ENCODE peak calls at places on chromosomes 6 and 20, in ten cellular contexts. L, X, A, I, V, Z, E, H, R and Y are unnamed samples.

GRCh38 chr6:18101271-18101670 is 21.2 kb downstream of the NHLRC1 start:
- DNase-seq in L (no peak), X (no peak), A (no peak), I (peak), V (no peak), Z (peak), E (peak), H (no peak), R (no peak), Y (no peak)

GRCh38 chr6:88368071-88368787 is 202.1 kb upstream of the CNR1 start:
- DNase-seq in L (no peak), X (no peak), A (no peak), I (peak), V (no peak), Z (no peak), E (peak), H (no peak), R (no peak), Y (no peak)

GRCh38 chr6:50846860-50847171 is 28.1 kb downstream of the TFAP2B start:
- DNase-seq in L (no peak), X (no peak), A (no peak), I (no peak), V (no peak), Z (no peak), E (no peak), H (no peak), R (no peak), Y (no peak)

GRCh38 chr6:135920689-135921088 is 69.2 kb downstream of the PDE7B start:
- DNase-seq in L (no peak), X (no peak), A (no peak), I (no peak), V (no peak), Z (no peak), E (peak), H (no peak), R (no peak), Y (no peak)

GRCh38 chr6:45494734-45495133 is 117.0 kb upstream of the SUPT3H start:
- DNase-seq in L (no peak), X (no peak), A (no peak), I (no peak), V (no peak), Z (no peak), E (no peak), H (no peak), R (no peak), Y (no peak)

GRCh38 chr6:107786709-107787588 is 37.2 kb downstream of the SCML4 start:
- DNase-seq in L (peak), X (no peak), A (peak), I (no peak), V (no peak), Z (no peak), E (no peak), H (no peak), R (no peak), Y (peak)

GRCh38 chr6:110520188-110520956 is 44.0 kb upstream of the SLC22A16 start:
- DNase-seq in L (no peak), X (no peak), A (no peak), I (no peak), V (no peak), Z (no peak), E (no peak), H (no peak), R (no peak), Y (no peak)

GRCh38 chr6:76697585-76697984 is 625.1 kb upstream of the IMPG1 start:
- DNase-seq in L (no peak), X (no peak), A (no peak), I (no peak), V (peak), Z (no peak), E (peak), H (no peak), R (no peak), Y (no peak)

GRCh38 chr6:134060491-134061106 is 8.2 kb upstream of the SLC2A12 start:
- DNase-seq in L (no peak), X (no peak), A (no peak), I (peak), V (no peak), Z (no peak), E (peak), H (no peak), R (no peak), Y (no peak)

GRCh38 chr6:149938571-149939462 is 3.0 kb upstream of the ULBP2 start:
- DNase-seq in L (no peak), X (no peak), A (no peak), I (no peak), V (no peak), Z (no peak), E (no peak), H (no peak), R (no peak), Y (peak)

GRCh38 chr6:119207973-119208725 is 129.7 kb upstream of the FAM184A start:
- DNase-seq in L (no peak), X (no peak), A (no peak), I (peak), V (peak), Z (no peak), E (peak), H (no peak), R (no peak), Y (no peak)

GRCh38 chr6:168301648-168302398 is 17.8 kb downstream of the DACT2 start:
- DNase-seq in L (no peak), X (no peak), A (no peak), I (no peak), V (no peak), Z (no peak), E (no peak), H (no peak), R (no peak), Y (no peak)

GRCh38 chr20:21503345-21503744 is 10.5 kb downstream of the NKX2-2 start:
- DNase-seq in L (no peak), X (no peak), A (no peak), I (peak), V (no peak), Z (no peak), E (no peak), H (no peak), R (no peak), Y (no peak)

GRCh38 chr20:62730481-62730880 is 21.8 kb downstream of the NTSR1 start:
- DNase-seq in L (no peak), X (no peak), A (no peak), I (no peak), V (no peak), Z (no peak), E (no peak), H (peak), R (no peak), Y (no peak)

GRCh38 chr6:170031096-170031471 is 259.8 kb downstream of the DLL1 start:
- DNase-seq in L (no peak), X (peak), A (no peak), I (no peak), V (no peak), Z (no peak), E (peak), H (peak), R (peak), Y (peak)

GRCh38 chr6:52937908-52938307 is 28.4 kb upstream of the GSTA3 start:
- DNase-seq in L (no peak), X (no peak), A (no peak), I (peak), V (no peak), Z (no peak), E (no peak), H (no peak), R (no peak), Y (no peak)

GRCh38 chr6:124119591-124119990 is 315.9 kb downstream of the NKAIN2 start:
- DNase-seq in L (no peak), X (no peak), A (peak), I (no peak), V (no peak), Z (no peak), E (no peak), H (no peak), R (no peak), Y (no peak)

GRCh38 chr6:158468666-158469065 is 91.2 kb upstream of the TMEM181 start:
- DNase-seq in L (no peak), X (no peak), A (no peak), I (no peak), V (no peak), Z (no peak), E (peak), H (no peak), R (no peak), Y (no peak)

GRCh38 chr6:121222656-121223055 is 111.6 kb downstream of the TBC1D32 start:
- DNase-seq in L (no peak), X (no peak), A (no peak), I (peak), V (no peak), Z (peak), E (peak), H (no peak), R (no peak), Y (no peak)

GRCh38 chr20:17897566-17898307 is 70.9 kb downstream of the SNX5 start:
- DNase-seq in L (no peak), X (no peak), A (no peak), I (no peak), V (no peak), Z (no peak), E (no peak), H (peak), R (no peak), Y (no peak)

GRCh38 chr20:1802385-1803215 is 92.6 kb upstream of the SIRPA start:
- DNase-seq in L (peak), X (peak), A (peak), I (peak), V (no peak), Z (no peak), E (peak), H (peak), R (peak), Y (peak)

GRCh38 chr20:39853050-39853449 is 836.0 kb downstream of the MAFB start:
- DNase-seq in L (no peak), X (no peak), A (no peak), I (no peak), V (no peak), Z (no peak), E (no peak), H (no peak), R (no peak), Y (no peak)

GRCh38 chr20:49540232-49540620 is 27.7 kb downstream of the PTGIS start:
- DNase-seq in L (no peak), X (no peak), A (no peak), I (no peak), V (no peak), Z (no peak), E (no peak), H (no peak), R (no peak), Y (no peak)

GRCh38 chr6:12414096-12414675 is 124.0 kb downstream of the EDN1 start:
- DNase-seq in L (no peak), X (no peak), A (no peak), I (no peak), V (no peak), Z (no peak), E (no peak), H (no peak), R (no peak), Y (no peak)

GRCh38 chr20:58431134-58431533 is 42.1 kb downstream of the VAPB start:
- DNase-seq in L (no peak), X (no peak), A (no peak), I (peak), V (no peak), Z (no peak), E (peak), H (no peak), R (no peak), Y (no peak)

GRCh38 chr20:61949714-61950630 is 115.7 kb downstream of the TAF4 start:
- DNase-seq in L (no peak), X (peak), A (no peak), I (no peak), V (no peak), Z (no peak), E (no peak), H (peak), R (no peak), Y (no peak)

GRCh38 chr20:17556842-17557674 is 12.8 kb upstream of the DSTN start:
- DNase-seq in L (peak), X (peak), A (no peak), I (peak), V (no peak), Z (no peak), E (no peak), H (peak), R (peak), Y (no peak)

GRCh38 chr6:149884215-149884614 is 13.7 kb downstream of the RAET1E start:
- DNase-seq in L (no peak), X (no peak), A (no peak), I (no peak), V (no peak), Z (no peak), E (peak), H (no peak), R (no peak), Y (no peak)

GRCh38 chr6:18595774-18596528 is 208.8 kb downstream of the RNF144B start:
- DNase-seq in L (no peak), X (no peak), A (peak), I (peak), V (peak), Z (peak), E (peak), H (peak), R (peak), Y (no peak)

GRCh38 chr6:134951494-134952263 is 1.8 kb upstream of the ALDH8A1 start:
- DNase-seq in L (no peak), X (no peak), A (no peak), I (no peak), V (no peak), Z (no peak), E (no peak), H (no peak), R (no peak), Y (no peak)

GRCh38 chr20:41848180-41848579 is 230.0 kb upstream of the CHD6 start:
- DNase-seq in L (no peak), X (no peak), A (no peak), I (no peak), V (no peak), Z (no peak), E (no peak), H (no peak), R (no peak), Y (no peak)

GRCh38 chr20:9206486-9206885 is 137.6 kb downstream of the PLCB4 start:
- DNase-seq in L (no peak), X (no peak), A (no peak), I (no peak), V (no peak), Z (no peak), E (no peak), H (no peak), R (no peak), Y (no peak)

GRCh38 chr20:53750827-53751393 is 157.3 kb upstream of the ZNF217 start:
- DNase-seq in L (no peak), X (no peak), A (peak), I (peak), V (no peak), Z (peak), E (peak), H (peak), R (no peak), Y (no peak)

GRCh38 chr6:143536866-143537691 is 25.6 kb upstream of the FUCA2 start:
- DNase-seq in L (peak), X (peak), A (peak), I (peak), V (peak), Z (no peak), E (peak), H (peak), R (peak), Y (peak)

GRCh38 chr20:17928633-17929311 is 39.8 kb downstream of the SNX5 start:
- DNase-seq in L (no peak), X (no peak), A (no peak), I (no peak), V (no peak), Z (no peak), E (no peak), H (no peak), R (peak), Y (peak)

GRCh38 chr20:23083553-23084220 is 2.4 kb downstream of the CD93 start:
- DNase-seq in L (no peak), X (no peak), A (no peak), I (no peak), V (no peak), Z (no peak), E (no peak), H (no peak), R (no peak), Y (no peak)

DNA sequence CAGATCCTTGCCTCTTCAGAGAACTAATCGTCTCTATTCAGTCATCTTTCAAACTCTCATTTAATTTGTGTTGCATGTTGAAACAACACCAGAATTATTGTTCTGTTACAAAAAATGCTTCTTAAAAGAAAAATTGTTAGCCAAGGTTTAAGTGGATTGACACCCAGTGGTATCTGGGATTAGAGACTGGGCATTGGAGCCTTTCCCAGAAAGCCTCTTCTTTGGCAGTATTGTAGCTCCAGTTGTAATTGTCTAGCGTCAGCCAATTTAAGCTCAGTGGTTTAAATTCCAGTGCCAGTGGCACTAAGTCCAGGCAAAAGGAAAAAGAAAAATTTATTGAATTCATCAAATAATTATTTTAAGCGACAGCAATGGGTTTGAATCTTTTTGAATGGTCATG is 801 bp downstream of the CCDC28A start:
- DNase-seq in L (no peak), X (no peak), A (no peak), I (no peak), V (no peak), Z (no peak), E (no peak), H (no peak), R (no peak), Y (no peak)
- TF ChIP-seq CTCF in L (no peak), X (no peak), A (no peak), I (no peak), V (no peak), Z (no peak), E (no peak), H (no peak), R (no peak), Y (no peak)

DNA sequence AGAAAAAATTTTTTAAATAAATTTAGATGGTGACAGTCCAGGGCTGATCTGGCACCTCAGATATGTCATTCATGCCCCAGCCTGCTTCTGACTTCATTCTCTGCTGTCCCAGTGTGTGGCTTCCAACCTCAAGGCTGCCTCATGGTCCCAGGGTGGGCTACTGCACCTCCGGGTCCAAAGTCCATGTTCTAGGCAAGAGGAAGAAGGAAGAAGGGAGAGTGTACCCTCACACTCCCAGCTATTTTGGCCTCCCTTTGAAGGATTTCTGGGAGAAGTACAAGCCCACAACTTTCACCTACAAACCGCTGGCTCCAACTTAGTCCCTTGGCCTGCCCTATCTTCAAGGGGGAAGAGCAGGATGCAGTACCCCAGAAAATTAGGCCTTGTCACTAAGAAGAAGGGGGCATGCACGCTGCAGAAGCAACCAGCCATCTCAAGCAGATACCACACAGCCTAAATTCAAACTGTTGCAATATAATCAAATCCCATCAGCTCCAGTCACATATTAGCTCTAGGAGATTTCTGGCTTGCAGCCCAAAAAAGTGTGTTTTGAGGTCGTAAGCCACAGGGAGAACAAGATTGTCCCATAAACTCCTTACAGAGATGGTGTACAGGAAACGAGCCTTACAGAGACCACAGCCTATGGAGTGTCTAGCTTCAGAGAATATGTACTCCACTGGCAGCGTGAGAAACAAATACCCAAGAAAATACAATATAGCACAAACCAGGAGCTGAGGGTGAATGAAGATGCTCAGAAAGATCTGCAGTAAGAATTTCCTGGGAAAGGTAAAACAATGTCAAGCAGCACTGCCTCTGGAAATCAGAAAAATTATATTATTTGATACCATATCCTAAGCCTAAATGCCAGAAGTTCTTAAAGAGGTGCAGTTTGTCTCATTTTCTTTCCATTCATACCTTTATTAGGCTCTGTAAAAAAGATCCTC is 844 bp upstream of the BTN3A2 start:
- DNase-seq in L (no peak), X (no peak), A (no peak), I (no peak), V (no peak), Z (no peak), E (peak), H (no peak), R (no peak), Y (no peak)
- H3K4me3 ChIP-seq in L (peak), X (peak), A (no peak), I (peak), V (peak), Z (peak), E (peak), H (peak), R (peak), Y (peak)

DNA sequence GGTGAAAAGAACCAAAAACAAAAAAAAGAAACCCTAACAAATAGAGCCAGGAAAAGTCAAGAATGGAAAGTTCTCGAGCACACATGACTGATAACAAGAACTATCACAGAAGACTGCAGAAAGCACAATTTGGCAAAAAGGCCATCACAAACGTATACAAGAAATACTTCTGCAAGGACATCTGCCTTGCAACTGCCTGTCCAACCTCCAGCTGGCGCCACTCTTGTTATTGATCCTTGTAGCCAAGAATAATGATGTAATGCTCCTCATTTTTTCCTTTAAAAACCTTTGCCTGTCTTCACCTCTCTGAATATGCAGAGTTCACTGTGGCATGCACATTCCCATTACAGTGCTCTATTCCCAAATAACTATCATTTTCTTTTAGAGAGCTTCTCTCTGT is 87.9 kb upstream of the BMP5 start:
- DNase-seq in L (no peak), X (peak), A (peak), I (no peak), V (peak), Z (no peak), E (peak), H (no peak), R (no peak), Y (no peak)
- TF ChIP-seq CTCF in L (no peak), X (no peak), A (peak), I (peak), V (peak), Z (peak), E (peak), H (no peak), R (no peak), Y (no peak)

DNA sequence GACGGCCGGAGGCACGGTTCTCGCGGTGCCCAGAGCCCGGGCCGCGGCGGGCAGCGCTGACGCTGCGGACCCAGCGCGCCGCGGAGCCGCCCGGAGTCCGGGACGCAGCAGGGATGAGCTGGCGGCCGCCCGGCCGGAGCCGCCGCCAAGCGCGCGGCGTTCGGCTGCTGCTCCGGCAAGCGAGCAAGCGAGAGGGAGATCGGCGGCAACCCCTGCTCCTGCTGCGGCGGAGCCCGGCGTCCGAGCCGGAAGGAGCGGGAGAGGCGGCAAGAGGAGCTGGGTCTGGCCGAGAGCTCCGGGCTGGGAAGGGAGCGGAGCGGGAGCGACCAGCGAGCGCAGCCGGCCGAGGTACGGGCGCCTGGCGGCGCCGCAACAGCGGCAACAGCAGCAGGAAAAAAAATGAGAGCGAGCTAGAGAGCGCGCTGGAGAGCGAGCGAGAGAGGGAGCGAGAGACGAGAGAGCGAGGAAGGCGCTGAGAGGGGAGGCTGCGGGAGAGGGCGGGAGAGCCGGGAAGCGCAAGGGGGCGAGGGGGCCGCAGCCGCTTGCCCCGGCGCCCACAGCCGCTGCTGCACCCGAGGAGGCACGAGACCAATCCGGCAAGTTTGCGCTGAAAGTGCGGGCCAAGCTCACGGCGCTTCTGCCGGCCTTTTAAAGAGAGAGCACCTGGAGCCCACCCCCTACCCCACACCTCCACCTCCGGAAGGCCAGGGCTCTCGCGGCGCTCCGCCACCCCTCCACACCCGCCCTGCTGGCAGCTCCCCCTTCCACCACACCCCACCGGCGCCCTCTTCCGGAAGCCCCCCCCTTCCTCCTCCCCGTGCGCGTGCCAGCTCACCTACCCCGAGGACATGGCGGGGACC is 496 bp downstream of the GRM4 start:
- DNase-seq in L (no peak), X (no peak), A (peak), I (peak), V (no peak), Z (no peak), E (peak), H (peak), R (peak), Y (no peak)
- H3K4me3 ChIP-seq in L (peak), X (peak), A (peak), I (peak), V (peak), Z (peak), E (no peak), H (no peak), R (peak), Y (peak)